ENCODE peak calls at places on chromosomes 6 and 20, in four cellular contexts. T is GM13977; V is stimulated activated CD8-positive, alpha-beta memory T cell treated with anti-CD3 and anti-CD28 coated beads, Interleukin-15, amount 100 ng/mL, for 24 hours; R is NCI-H2081. S is an unnamed sample.

GRCh38 chr20:58471161-58471834 is 43.9 kb downstream of the APCDD1L start:
- DNase-seq in T (no peak), R (no peak), V (no peak), S (no peak)

GRCh38 chr6:74879970-74880369 is 325.9 kb downstream of the COL12A1 start:
- DNase-seq in R (no peak), V (no peak), T (no peak), S (no peak)

GRCh38 chr20:56003966-56004365 is 1.4 kb downstream of the CBLN4 start:
- DNase-seq in V (no peak), R (no peak), T (no peak), S (no peak)

GRCh38 chr6:2765896-2766766 is 938 bp downstream of the WRNIP1 start:
- DNase-seq in V (peak), T (peak), R (peak), S (peak)

GRCh38 chr6:119129148-119129967 is 50.9 kb upstream of the FAM184A start:
- DNase-seq in T (peak), V (no peak), R (peak), S (no peak)

GRCh38 chr20:62837790-62838458 is 21.1 kb downstream of the COL9A3 start:
- DNase-seq in R (no peak), T (no peak), V (no peak), S (no peak)

GRCh38 chr6:74369556-74369993 is 673.6 kb downstream of the CD109 start:
- DNase-seq in R (no peak), V (no peak), T (no peak), S (no peak)

GRCh38 chr20:31704225-31705119 is 18.2 kb downstream of the BCL2L1 start:
- DNase-seq in T (no peak), V (no peak), R (no peak), S (no peak)

GRCh38 chr6:113447088-113447831 is 409.9 kb upstream of the MARCKS start:
- DNase-seq in T (no peak), R (no peak), V (no peak), S (no peak)

GRCh38 chr20:34074101-34074760 is 37.8 kb downstream of the EIF2S2 start:
- DNase-seq in T (no peak), R (no peak), V (no peak), S (no peak)

GRCh38 chr6:110063864-110064263 is 85.8 kb downstream of the GPR6 start:
- DNase-seq in T (peak), R (no peak), V (no peak), S (no peak)

GRCh38 chr20:47540443-47541354 is 39.0 kb downstream of the NCOA3 start:
- DNase-seq in T (peak), V (no peak), R (no peak), S (no peak)

GRCh38 chr20:2140561-2140960 is 38.9 kb downstream of the STK35 start:
- DNase-seq in V (no peak), T (no peak), R (no peak), S (no peak)

GRCh38 chr6:1554881-1555569 is 54.7 kb upstream of the FOXC1 start:
- DNase-seq in V (peak), T (peak), R (peak), S (peak)

GRCh38 chr20:25148181-25148981 is 47.1 kb upstream of the ENTPD6 start:
- DNase-seq in R (no peak), V (peak), T (no peak), S (peak)

GRCh38 chr6:26553264-26553738 is 15.1 kb downstream of the HMGN4 start:
- DNase-seq in R (peak), V (peak), T (peak), S (peak)

GRCh38 chr6:169654590-169655391 is 47.0 kb downstream of the WDR27 start:
- DNase-seq in T (peak), R (peak), V (peak), S (peak)

GRCh38 chr6:108117427-108118358 is 43.2 kb upstream of the OSTM1 start:
- DNase-seq in V (no peak), R (no peak), T (peak), S (no peak)

GRCh38 chr20:32622585-32623468 is 37.7 kb upstream of the NOL4L start:
- DNase-seq in V (no peak), T (no peak), R (no peak), S (no peak)

GRCh38 chr20:31496761-31497295 is 17.4 kb upstream of the HM13 start:
- DNase-seq in V (no peak), T (no peak), R (no peak), S (no peak)

GRCh38 chr20:63533871-63534393 is 3.2 kb downstream of the PTK6 start:
- DNase-seq in T (no peak), R (no peak), V (no peak), S (no peak)

GRCh38 chr6:132790450-132790849 is 8.0 kb downstream of the SLC18B1 start:
- DNase-seq in T (no peak), R (no peak), V (no peak), S (no peak)

GRCh38 chr20:7003598-7003997 is 236.1 kb downstream of the BMP2 start:
- DNase-seq in V (no peak), R (no peak), T (no peak), S (no peak)

GRCh38 chr20:8782804-8783203 is 286.1 kb upstream of the PLCB4 start:
- DNase-seq in R (no peak), V (no peak), T (no peak), S (no peak)

GRCh38 chr6:135325624-135326424 is 144.7 kb downstream of the MYB start:
- DNase-seq in V (no peak), R (no peak), T (no peak), S (no peak)

GRCh38 chr6:167485186-167485978 is 160.5 kb downstream of the TTLL2 start:
- DNase-seq in V (no peak), T (no peak), R (no peak), S (no peak)

GRCh38 chr6:32947552-32948465 is 5.1 kb downstream of the HLA-DMA start:
- DNase-seq in T (no peak), R (no peak), V (no peak), S (no peak)

GRCh38 chr6:132669690-132670291 is 10.8 kb upstream of the TAAR1 start:
- DNase-seq in T (peak), V (no peak), R (peak), S (no peak)

GRCh38 chr6:53119349-53119748 is 29.3 kb downstream of the GCM1 start:
- DNase-seq in V (no peak), R (no peak), T (no peak), S (no peak)

GRCh38 chr6:81023007-81023582 is 729.4 kb downstream of the TENT5A start:
- DNase-seq in R (no peak), T (no peak), V (no peak), S (no peak)

S was measured in activated T-helper 2 cell treated with anti-CD3 and anti-CD28 coated beads, Interferon-gamma antibody, Interleukin-2, Interleukin-4, amounts not matched to agents 10 μg/mL and 5 μg/mL and 100 μg/mL, durations not matched to agents 14 hours and 24 hours and 36 hours.